ENCODE peak calls at places on chromosomes 5 and 9, in six cellular contexts. T, K, X, J, A and F are unnamed samples.

GRCh38 chr5:74063821-74064598 is 438.0 kb downstream of the ARHGEF28 start:
- DNase-seq in K (peak; percentile 21), T (no peak), X (no peak), A (peak; percentile 72), J (no peak), F (no peak)

GRCh38 chr9:112858625-112859147 is 32.0 kb downstream of the SLC46A2 start:
- DNase-seq in X (no peak), A (peak; percentile 16), T (no peak), J (no peak), K (peak; percentile 65), F (peak; percentile 51)

GRCh38 chr9:97508852-97509251 is 7.4 kb downstream of the TMOD1 start:
- DNase-seq in X (no peak), J (no peak), A (no peak), T (no peak), K (no peak), F (no peak)

GRCh38 chr9:120571443-120572257 is 8.3 kb downstream of the CDK5RAP2 start:
- DNase-seq in A (peak; percentile 85), K (no peak), T (peak; percentile 90), X (peak; percentile 84), J (no peak), F (no peak)

GRCh38 chr5:17123010-17123409 is 94.4 kb upstream of the BASP1 start:
- DNase-seq in X (no peak), T (no peak), K (no peak), J (no peak), A (no peak), F (no peak)

GRCh38 chr9:35842795-35843194 is 13.8 kb downstream of the TMEM8B start:
- DNase-seq in X (no peak), A (no peak), K (no peak), T (no peak), J (no peak), F (peak; percentile 50)

GRCh38 chr9:19162956-19163355 is 35.7 kb upstream of the PLIN2 start:
- DNase-seq in K (no peak), J (no peak), X (peak; percentile 46), T (no peak), A (no peak), F (no peak)

GRCh38 chr9:2819165-2819564 is 24.7 kb downstream of the PUM3 start:
- DNase-seq in T (no peak), K (no peak), A (no peak), J (no peak), X (no peak), F (no peak)

GRCh38 chr9:120965344-120966004 is 38.9 kb upstream of the TRAF1 start:
- DNase-seq in A (no peak), J (no peak), X (no peak), T (no peak), K (no peak), F (no peak)

GRCh38 chr9:91844656-91845291 is 105.3 kb downstream of the ROR2 start:
- DNase-seq in J (no peak), K (no peak), A (no peak), T (no peak), X (no peak), F (no peak)

GRCh38 chr5:141637266-141637692 is 482 bp downstream of the RELL2 start:
- DNase-seq in T (peak; percentile 66), K (peak; percentile 36), X (no peak), J (no peak), A (no peak), F (peak; percentile 49)
- TF ChIP-seq POLR2A in T (no peak), K (no peak), X (no peak), J (no peak), A (no peak), F (no peak)

GRCh38 chr9:128113526-128114325 is 13.8 kb downstream of the PTGES2 start:
- DNase-seq in A (no peak), K (no peak), X (peak; percentile 16), J (peak; percentile 55), T (peak; percentile 66), F (no peak)
- TF ChIP-seq POLR2A in A (no peak), K (no peak), X (no peak), J (peak; percentile 20), T (no peak), F (no peak)

GRCh38 chr9:110356639-110357038 is 19.0 kb upstream of the TXNDC8 start:
- DNase-seq in K (no peak), A (no peak), T (no peak), J (no peak), X (no peak), F (no peak)
- TF ChIP-seq POLR2A in K (no peak), A (no peak), T (no peak), J (no peak), X (no peak), F (no peak)

DNA sequence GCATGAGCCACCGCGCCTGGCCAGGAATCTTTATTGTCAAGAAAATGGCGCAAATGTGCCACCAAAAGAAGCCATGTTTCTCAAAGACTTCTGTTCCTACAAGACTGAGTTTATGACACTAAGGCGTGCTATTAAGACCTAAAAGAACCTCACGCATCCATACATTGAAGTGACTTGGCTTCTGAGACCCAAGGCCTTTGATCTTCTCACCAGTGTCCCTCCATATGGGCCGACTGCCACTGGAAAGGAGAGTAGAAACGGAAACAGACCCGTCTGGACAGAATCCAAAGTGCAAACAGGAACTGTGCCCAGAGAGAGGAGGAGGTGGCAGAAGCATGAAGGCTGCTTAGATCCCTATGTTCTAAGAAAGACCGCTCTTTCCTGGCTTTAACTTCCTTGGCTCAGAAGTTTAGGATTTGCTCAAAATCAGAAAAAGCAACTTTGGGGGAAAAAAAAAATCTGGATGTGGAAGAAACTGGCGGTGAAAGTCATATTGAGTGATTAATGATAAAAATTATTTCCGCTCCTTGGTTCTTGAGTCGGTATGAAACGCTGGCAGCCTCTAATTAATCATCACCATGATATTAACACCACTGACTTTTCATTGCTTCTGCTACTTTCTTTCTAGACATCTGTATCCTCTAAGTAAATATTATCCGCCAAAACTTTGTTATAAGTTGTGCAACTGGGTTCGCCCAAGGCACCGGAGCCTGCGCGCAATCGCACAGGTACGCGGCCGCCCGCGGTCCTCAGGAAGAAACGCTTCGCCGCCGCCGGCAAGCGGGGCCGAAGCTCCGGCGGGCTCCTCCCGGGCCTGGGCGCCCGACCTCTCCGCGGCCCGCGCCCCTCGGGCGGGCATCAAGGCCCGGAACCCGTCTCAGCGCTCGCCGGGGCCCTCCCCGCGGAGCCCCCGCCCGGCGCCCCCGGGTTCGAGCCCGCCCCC is 730 bp downstream of the DAP start:
- DNase-seq in T (peak; percentile 69), X (no peak), K (peak; percentile 59), J (no peak), A (peak; percentile 59), F (peak; percentile 32)
- TF ChIP-seq POLR2A in T (peak; percentile 34), X (no peak), K (no peak), J (peak; percentile 56), A (no peak), F (no peak)

DNA sequence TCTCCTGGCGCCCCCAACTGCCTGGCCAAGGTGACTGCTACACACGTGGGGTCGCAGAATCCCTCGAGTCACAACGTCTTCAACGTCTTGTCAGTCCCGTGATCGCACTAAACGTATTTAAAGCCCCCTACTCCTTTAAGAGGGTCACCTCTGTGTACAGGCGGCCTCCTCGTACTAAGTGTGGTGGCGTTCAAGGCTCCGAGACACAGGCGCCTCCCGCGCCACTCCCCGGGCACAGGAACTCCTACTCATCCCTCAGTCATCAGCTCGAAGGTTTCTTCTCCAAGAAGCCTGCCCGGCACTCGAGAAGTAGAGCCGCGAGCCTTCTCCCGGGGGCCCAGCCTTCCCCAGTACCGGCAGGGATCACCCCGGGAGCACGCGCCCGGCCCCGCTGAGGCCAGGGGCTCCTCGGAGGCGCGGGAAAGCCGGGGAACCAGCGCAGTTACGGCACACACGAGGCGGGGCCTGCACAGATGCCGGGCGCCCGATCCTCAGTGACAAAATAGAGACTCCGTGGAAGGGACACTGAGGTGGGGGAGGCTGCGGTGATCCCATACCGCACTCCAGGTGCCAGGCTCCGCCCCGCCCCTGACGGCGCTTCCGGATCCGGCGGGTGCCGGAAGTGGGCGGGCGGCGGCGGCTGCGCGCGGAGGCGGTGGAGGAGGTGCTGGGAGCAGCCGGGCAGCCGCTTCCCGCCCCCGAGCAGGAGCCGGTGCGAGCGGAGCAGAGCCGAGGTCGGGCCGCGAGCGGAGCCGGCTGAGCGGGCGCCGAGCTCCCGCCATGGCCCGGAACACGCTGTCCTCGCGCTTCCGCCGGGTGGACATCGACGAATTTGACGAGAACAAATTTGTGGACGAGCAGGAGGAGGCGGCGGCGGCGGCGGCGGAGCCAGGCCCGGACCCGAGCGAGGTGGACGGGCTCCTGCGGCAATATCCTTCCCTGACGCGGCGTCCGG is 6.9 kb downstream of the ARPC5L start:
- DNase-seq in K (peak; percentile 99), J (peak; percentile 93), T (peak; percentile 92), X (peak; percentile 86), A (peak; percentile 71), F (peak; percentile 95)
- TF ChIP-seq POLR2A in K (peak; percentile 85), J (peak; percentile 83), T (peak; percentile 97), X (peak; percentile 96), A (peak; percentile 90), F (peak; percentile 82)

GRCh38 chr9:70480405-70480980 is 66.0 kb upstream of the KLF9 start:
- DNase-seq in J (peak; percentile 86), K (no peak), X (peak; percentile 97), T (peak; percentile 83), A (peak; percentile 90), F (no peak)
- TF ChIP-seq POLR2A in J (peak; percentile 47), K (no peak), X (peak; percentile 92), T (peak; percentile 78), A (peak; percentile 50), F (no peak)

DNA sequence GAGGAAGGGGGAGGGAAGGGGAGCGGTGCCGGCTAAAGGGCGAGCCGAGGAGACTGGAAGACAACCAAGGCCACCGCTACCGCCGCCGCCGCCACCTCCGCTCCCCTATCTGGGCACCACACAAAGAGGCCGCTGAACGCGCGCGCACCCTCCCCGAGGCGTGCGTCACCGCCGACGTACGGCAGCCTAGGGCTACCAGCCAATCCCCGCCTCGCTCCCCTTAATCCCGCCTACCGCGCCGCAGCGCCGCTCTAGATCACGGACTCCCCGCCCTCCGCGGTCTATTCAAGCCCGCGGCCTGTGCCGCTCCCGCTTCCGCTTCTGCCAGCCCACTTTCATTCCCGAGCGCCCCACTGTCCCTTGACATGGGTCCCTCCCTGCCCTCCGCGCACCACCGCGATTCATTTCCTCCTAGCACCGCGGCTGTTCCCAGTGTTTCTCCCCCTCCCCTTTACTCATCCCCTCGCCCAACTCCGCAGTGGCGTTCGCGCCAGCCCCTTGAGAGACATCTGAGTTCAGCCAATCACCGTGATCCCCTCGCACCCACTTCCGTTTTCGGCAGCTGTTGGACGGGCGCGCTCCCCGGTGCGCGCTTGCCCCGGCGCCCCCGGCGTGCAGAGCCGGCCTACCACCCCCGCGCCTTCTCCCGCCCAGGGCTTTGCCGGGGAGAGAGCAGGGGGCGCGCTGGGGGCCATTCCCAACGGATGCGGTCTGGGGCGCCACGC is at the start of gene HNRNPA0:
- DNase-seq in K (peak; percentile 88), A (peak; percentile 97), J (peak; percentile 98), T (peak; percentile 99), X (peak; percentile 97), F (peak; percentile 89)
- TF ChIP-seq POLR2A in K (peak; percentile 87), A (peak; percentile 98), J (peak; percentile 96), T (peak; percentile 98), X (peak; percentile 99), F (peak; percentile 96)

GRCh38 chr5:137995747-137996123 is 37.1 kb downstream of the FAM13B start:
- DNase-seq in K (no peak), A (no peak), X (no peak), T (no peak), J (no peak), F (no peak)

GRCh38 chr5:137997726-137998213 is 35.1 kb downstream of the FAM13B start:
- DNase-seq in X (no peak), K (no peak), J (no peak), T (no peak), A (peak; percentile 35), F (peak; percentile 14)

GRCh38 chr5:138000102-138000723 is 32.7 kb downstream of the FAM13B start:
- DNase-seq in T (no peak), X (peak; percentile 18), K (no peak), A (peak; percentile 66), J (no peak), F (no peak)

GRCh38 chr5:137994556-137994955 is 38.3 kb downstream of the FAM13B start:
- DNase-seq in X (no peak), K (no peak), A (no peak), J (no peak), T (no peak), F (no peak)

GRCh38 chr5:137995077-137995746 is 37.7 kb downstream of the FAM13B start:
- DNase-seq in K (no peak), J (no peak), X (no peak), A (peak; percentile 60), T (no peak), F (no peak)
- TF ChIP-seq POLR2A in K (no peak), J (no peak), X (no peak), A (no peak), T (no peak), F (no peak)